ENCODE peak calls at places on chromosomes 2 and 18, in six cellular contexts. One of them, this sample, is unnamed.

GRCh38 chr18:49988101-49988500 is 174.8 kb upstream of the ACAA2 start:
- DNase-seq in activated CD4-positive, alpha-beta T cell treated with anti-CD3 and anti-CD28 coated beads for 48 hours: no peak
- DNase-seq in M059J: no peak
- DNase-seq in IMR-90: no peak
- DNase-seq in activated CD8-positive, alpha-beta memory T cell treated with anti-CD3 and anti-CD28 coated beads for 4 hours: no peak
- DNase-seq in AG09309: no peak
- DNase-seq in this sample: no peak

GRCh38 chr18:44637210-44638051 is 43.3 kb upstream of the SETBP1 start:
- DNase-seq in activated CD4-positive, alpha-beta T cell treated with anti-CD3 and anti-CD28 coated beads for 48 hours: no peak
- DNase-seq in M059J: peak
- DNase-seq in activated CD8-positive, alpha-beta memory T cell treated with anti-CD3 and anti-CD28 coated beads for 4 hours: no peak
- DNase-seq in IMR-90: no peak
- DNase-seq in AG09309: no peak
- DNase-seq in this sample: peak

GRCh38 chr2:148720501-148720998 is 76.0 kb downstream of the EPC2 start:
- DNase-seq in activated CD8-positive, alpha-beta memory T cell treated with anti-CD3 and anti-CD28 coated beads for 4 hours: no peak
- DNase-seq in M059J: no peak
- DNase-seq in AG09309: no peak
- DNase-seq in activated CD4-positive, alpha-beta T cell treated with anti-CD3 and anti-CD28 coated beads for 48 hours: peak
- DNase-seq in IMR-90: peak
- DNase-seq in this sample: no peak

GRCh38 chr2:235002198-235003095 is 50.6 kb downstream of the SH3BP4 start:
- DNase-seq in AG09309: no peak
- DNase-seq in M059J: peak
- DNase-seq in activated CD8-positive, alpha-beta memory T cell treated with anti-CD3 and anti-CD28 coated beads for 4 hours: no peak
- DNase-seq in IMR-90: peak
- DNase-seq in activated CD4-positive, alpha-beta T cell treated with anti-CD3 and anti-CD28 coated beads for 48 hours: no peak
- DNase-seq in this sample: no peak

GRCh38 chr2:120267348-120267747 is 14.7 kb downstream of the RALB start:
- DNase-seq in IMR-90: no peak
- DNase-seq in M059J: no peak
- DNase-seq in AG09309: no peak
- DNase-seq in activated CD4-positive, alpha-beta T cell treated with anti-CD3 and anti-CD28 coated beads for 48 hours: peak
- DNase-seq in activated CD8-positive, alpha-beta memory T cell treated with anti-CD3 and anti-CD28 coated beads for 4 hours: no peak
- DNase-seq in this sample: no peak

GRCh38 chr2:201831469-201831868 is 25.1 kb downstream of the CDK15 start:
- DNase-seq in activated CD8-positive, alpha-beta memory T cell treated with anti-CD3 and anti-CD28 coated beads for 4 hours: no peak
- DNase-seq in M059J: peak
- DNase-seq in AG09309: peak
- DNase-seq in activated CD4-positive, alpha-beta T cell treated with anti-CD3 and anti-CD28 coated beads for 48 hours: no peak
- DNase-seq in IMR-90: peak
- DNase-seq in this sample: peak

GRCh38 chr2:69159988-69160387 is 147.0 kb downstream of the ANTXR1 start:
- DNase-seq in AG09309: no peak
- DNase-seq in activated CD4-positive, alpha-beta T cell treated with anti-CD3 and anti-CD28 coated beads for 48 hours: no peak
- DNase-seq in activated CD8-positive, alpha-beta memory T cell treated with anti-CD3 and anti-CD28 coated beads for 4 hours: no peak
- DNase-seq in M059J: peak
- DNase-seq in IMR-90: no peak
- DNase-seq in this sample: no peak

GRCh38 chr2:19474128-19474527 is 115.7 kb upstream of the OSR1 start:
- DNase-seq in AG09309: peak
- DNase-seq in activated CD8-positive, alpha-beta memory T cell treated with anti-CD3 and anti-CD28 coated beads for 4 hours: no peak
- DNase-seq in M059J: peak
- DNase-seq in IMR-90: peak
- DNase-seq in activated CD4-positive, alpha-beta T cell treated with anti-CD3 and anti-CD28 coated beads for 48 hours: peak
- DNase-seq in this sample: peak

GRCh38 chr18:60027397-60027796 is 127.6 kb downstream of the PMAIP1 start:
- DNase-seq in activated CD4-positive, alpha-beta T cell treated with anti-CD3 and anti-CD28 coated beads for 48 hours: no peak
- DNase-seq in AG09309: no peak
- DNase-seq in activated CD8-positive, alpha-beta memory T cell treated with anti-CD3 and anti-CD28 coated beads for 4 hours: no peak
- DNase-seq in IMR-90: no peak
- DNase-seq in M059J: no peak
- DNase-seq in this sample: no peak

GRCh38 chr2:33069894-33070651 is 123.3 kb downstream of the LTBP1 start:
- DNase-seq in IMR-90: peak
- DNase-seq in AG09309: peak
- DNase-seq in activated CD8-positive, alpha-beta memory T cell treated with anti-CD3 and anti-CD28 coated beads for 4 hours: no peak
- DNase-seq in M059J: peak
- DNase-seq in activated CD4-positive, alpha-beta T cell treated with anti-CD3 and anti-CD28 coated beads for 48 hours: peak
- DNase-seq in this sample: peak

GRCh38 chr2:108267117-108267516 is 21.6 kb upstream of the SULT1C2 start:
- DNase-seq in M059J: peak
- DNase-seq in AG09309: peak
- DNase-seq in activated CD8-positive, alpha-beta memory T cell treated with anti-CD3 and anti-CD28 coated beads for 4 hours: no peak
- DNase-seq in IMR-90: peak
- DNase-seq in activated CD4-positive, alpha-beta T cell treated with anti-CD3 and anti-CD28 coated beads for 48 hours: no peak
- DNase-seq in this sample: peak

GRCh38 chr2:240638517-240639160 is 13.4 kb downstream of the GPR35 start:
- DNase-seq in M059J: no peak
- DNase-seq in IMR-90: no peak
- DNase-seq in activated CD4-positive, alpha-beta T cell treated with anti-CD3 and anti-CD28 coated beads for 48 hours: no peak
- DNase-seq in AG09309: no peak
- DNase-seq in activated CD8-positive, alpha-beta memory T cell treated with anti-CD3 and anti-CD28 coated beads for 4 hours: no peak
- DNase-seq in this sample: no peak

GRCh38 chr2:189179607-189179979 is at the start of gene COL5A2:
- DNase-seq in IMR-90: peak
- DNase-seq in activated CD4-positive, alpha-beta T cell treated with anti-CD3 and anti-CD28 coated beads for 48 hours: no peak
- DNase-seq in activated CD8-positive, alpha-beta memory T cell treated with anti-CD3 and anti-CD28 coated beads for 4 hours: no peak
- DNase-seq in M059J: peak
- DNase-seq in AG09309: peak
- DNase-seq in this sample: peak

GRCh38 chr2:224436634-224437033 is 34.7 kb upstream of the FAM124B start:
- DNase-seq in M059J: peak
- DNase-seq in activated CD4-positive, alpha-beta T cell treated with anti-CD3 and anti-CD28 coated beads for 48 hours: no peak
- DNase-seq in AG09309: no peak
- DNase-seq in activated CD8-positive, alpha-beta memory T cell treated with anti-CD3 and anti-CD28 coated beads for 4 hours: no peak
- DNase-seq in IMR-90: peak
- DNase-seq in this sample: no peak

GRCh38 chr2:225494100-225494459 is 94.6 kb downstream of the NYAP2 start:
- DNase-seq in activated CD8-positive, alpha-beta memory T cell treated with anti-CD3 and anti-CD28 coated beads for 4 hours: no peak
- DNase-seq in IMR-90: no peak
- DNase-seq in AG09309: no peak
- DNase-seq in activated CD4-positive, alpha-beta T cell treated with anti-CD3 and anti-CD28 coated beads for 48 hours: no peak
- DNase-seq in M059J: peak
- DNase-seq in this sample: peak

GRCh38 chr2:21038403-21039073 is 5.3 kb downstream of the APOB start:
- DNase-seq in activated CD4-positive, alpha-beta T cell treated with anti-CD3 and anti-CD28 coated beads for 48 hours: no peak
- DNase-seq in M059J: no peak
- DNase-seq in activated CD8-positive, alpha-beta memory T cell treated with anti-CD3 and anti-CD28 coated beads for 4 hours: no peak
- DNase-seq in IMR-90: no peak
- DNase-seq in AG09309: no peak
- DNase-seq in this sample: no peak

GRCh38 chr2:239344857-239345216 is 56.0 kb downstream of the HDAC4 start:
- DNase-seq in IMR-90: no peak
- DNase-seq in activated CD4-positive, alpha-beta T cell treated with anti-CD3 and anti-CD28 coated beads for 48 hours: no peak
- DNase-seq in M059J: no peak
- DNase-seq in AG09309: no peak
- DNase-seq in activated CD8-positive, alpha-beta memory T cell treated with anti-CD3 and anti-CD28 coated beads for 4 hours: no peak
- DNase-seq in this sample: no peak

GRCh38 chr2:95525294-95526035 is 40.9 kb upstream of the TRIM43B start:
- DNase-seq in activated CD4-positive, alpha-beta T cell treated with anti-CD3 and anti-CD28 coated beads for 48 hours: no peak
- DNase-seq in AG09309: no peak
- DNase-seq in M059J: peak
- DNase-seq in IMR-90: no peak
- DNase-seq in activated CD8-positive, alpha-beta memory T cell treated with anti-CD3 and anti-CD28 coated beads for 4 hours: no peak
- DNase-seq in this sample: no peak

GRCh38 chr2:222959358-222959757 is 92.6 kb upstream of the KCNE4 start:
- DNase-seq in activated CD8-positive, alpha-beta memory T cell treated with anti-CD3 and anti-CD28 coated beads for 4 hours: no peak
- DNase-seq in IMR-90: peak
- DNase-seq in AG09309: peak
- DNase-seq in activated CD4-positive, alpha-beta T cell treated with anti-CD3 and anti-CD28 coated beads for 48 hours: no peak
- DNase-seq in M059J: peak
- DNase-seq in this sample: peak

GRCh38 chr2:190062053-190062452 is 476 bp downstream of the MSTN start:
- DNase-seq in M059J: peak
- DNase-seq in activated CD8-positive, alpha-beta memory T cell treated with anti-CD3 and anti-CD28 coated beads for 4 hours: no peak
- DNase-seq in IMR-90: no peak
- DNase-seq in activated CD4-positive, alpha-beta T cell treated with anti-CD3 and anti-CD28 coated beads for 48 hours: no peak
- DNase-seq in AG09309: no peak
- DNase-seq in this sample: no peak

GRCh38 chr2:109421101-109421500 is 192.7 kb downstream of the SEPTIN10 start:
- DNase-seq in IMR-90: no peak
- DNase-seq in activated CD8-positive, alpha-beta memory T cell treated with anti-CD3 and anti-CD28 coated beads for 4 hours: no peak
- DNase-seq in activated CD4-positive, alpha-beta T cell treated with anti-CD3 and anti-CD28 coated beads for 48 hours: no peak
- DNase-seq in AG09309: no peak
- DNase-seq in M059J: no peak
- DNase-seq in this sample: no peak

GRCh38 chr18:39062426-39062825 is 1496.8 kb upstream of the CELF4 start:
- DNase-seq in activated CD8-positive, alpha-beta memory T cell treated with anti-CD3 and anti-CD28 coated beads for 4 hours: no peak
- DNase-seq in IMR-90: no peak
- DNase-seq in activated CD4-positive, alpha-beta T cell treated with anti-CD3 and anti-CD28 coated beads for 48 hours: no peak
- DNase-seq in M059J: no peak
- DNase-seq in AG09309: no peak
- DNase-seq in this sample: no peak

GRCh38 chr2:242034138-242034537 is 164.6 kb downstream of the RTP5 start:
- DNase-seq in activated CD8-positive, alpha-beta memory T cell treated with anti-CD3 and anti-CD28 coated beads for 4 hours: no peak
- DNase-seq in AG09309: no peak
- DNase-seq in M059J: no peak
- DNase-seq in IMR-90: no peak
- DNase-seq in activated CD4-positive, alpha-beta T cell treated with anti-CD3 and anti-CD28 coated beads for 48 hours: no peak
- DNase-seq in this sample: no peak

GRCh38 chr2:197813093-197813787 is 8.8 kb downstream of the PLCL1 start:
- DNase-seq in M059J: peak
- DNase-seq in activated CD8-positive, alpha-beta memory T cell treated with anti-CD3 and anti-CD28 coated beads for 4 hours: no peak
- DNase-seq in activated CD4-positive, alpha-beta T cell treated with anti-CD3 and anti-CD28 coated beads for 48 hours: peak
- DNase-seq in IMR-90: peak
- DNase-seq in AG09309: no peak
- DNase-seq in this sample: peak

GRCh38 chr2:157749684-157750083 is 121.0 kb upstream of the ACVR1C start:
- DNase-seq in AG09309: no peak
- DNase-seq in M059J: no peak
- DNase-seq in activated CD4-positive, alpha-beta T cell treated with anti-CD3 and anti-CD28 coated beads for 48 hours: no peak
- DNase-seq in activated CD8-positive, alpha-beta memory T cell treated with anti-CD3 and anti-CD28 coated beads for 4 hours: no peak
- DNase-seq in IMR-90: no peak
- DNase-seq in this sample: no peak

GRCh38 chr18:13582283-13582682 is 144.1 kb downstream of the FAM210A start:
- DNase-seq in IMR-90: no peak
- DNase-seq in activated CD8-positive, alpha-beta memory T cell treated with anti-CD3 and anti-CD28 coated beads for 4 hours: no peak
- DNase-seq in activated CD4-positive, alpha-beta T cell treated with anti-CD3 and anti-CD28 coated beads for 48 hours: no peak
- DNase-seq in AG09309: no peak
- DNase-seq in M059J: no peak
- DNase-seq in this sample: no peak

GRCh38 chr2:205471776-205472175 is 210.5 kb upstream of the NRP2 start:
- DNase-seq in activated CD4-positive, alpha-beta T cell treated with anti-CD3 and anti-CD28 coated beads for 48 hours: no peak
- DNase-seq in AG09309: no peak
- DNase-seq in IMR-90: no peak
- DNase-seq in M059J: no peak
- DNase-seq in activated CD8-positive, alpha-beta memory T cell treated with anti-CD3 and anti-CD28 coated beads for 4 hours: no peak
- DNase-seq in this sample: no peak

GRCh38 chr2:145638675-145639074 is 1118.8 kb upstream of the ZEB2 start:
- DNase-seq in AG09309: no peak
- DNase-seq in IMR-90: no peak
- DNase-seq in activated CD8-positive, alpha-beta memory T cell treated with anti-CD3 and anti-CD28 coated beads for 4 hours: no peak
- DNase-seq in activated CD4-positive, alpha-beta T cell treated with anti-CD3 and anti-CD28 coated beads for 48 hours: no peak
- DNase-seq in M059J: no peak
- DNase-seq in this sample: no peak

GRCh38 chr2:25273985-25274550 is 67.7 kb downstream of the DNMT3A start:
- DNase-seq in activated CD4-positive, alpha-beta T cell treated with anti-CD3 and anti-CD28 coated beads for 48 hours: no peak
- DNase-seq in M059J: no peak
- DNase-seq in AG09309: no peak
- DNase-seq in activated CD8-positive, alpha-beta memory T cell treated with anti-CD3 and anti-CD28 coated beads for 4 hours: no peak
- DNase-seq in IMR-90: no peak
- DNase-seq in this sample: no peak

GRCh38 chr2:139790807-139791206 is 1010.6 kb upstream of the NXPH2 start:
- DNase-seq in AG09309: no peak
- DNase-seq in activated CD8-positive, alpha-beta memory T cell treated with anti-CD3 and anti-CD28 coated beads for 4 hours: no peak
- DNase-seq in IMR-90: no peak
- DNase-seq in activated CD4-positive, alpha-beta T cell treated with anti-CD3 and anti-CD28 coated beads for 48 hours: no peak
- DNase-seq in M059J: no peak
- DNase-seq in this sample: no peak

GRCh38 chr18:23131693-23132319 is 3.5 kb upstream of the CABLES1 start:
- DNase-seq in M059J: peak
- DNase-seq in activated CD4-positive, alpha-beta T cell treated with anti-CD3 and anti-CD28 coated beads for 48 hours: peak
- DNase-seq in IMR-90: peak
- DNase-seq in activated CD8-positive, alpha-beta memory T cell treated with anti-CD3 and anti-CD28 coated beads for 4 hours: peak
- DNase-seq in AG09309: peak
- DNase-seq in this sample: peak

This sample was measured in EL.